ENCODE peak calls at places on chromosomes 4 and X, in eight cellular contexts. One of them, this sample, is unnamed.

GRCh38 chr4:1249731-1250526 is 999 bp upstream of the CTBP1 start:
- DNase-seq in EL: peak
- DNase-seq in HepG2: peak
- DNase-seq in endodermal cell: peak
- DNase-seq in NCI-H2029 treated with DMSO at 0.1 percent for 48 hours: no peak
- DNase-seq in cardiac muscle cell: peak
- DNase-seq in choroid plexus epithelial cell: peak
- DNase-seq in iPS-NIHi11: no peak
- DNase-seq in this sample: no peak

GRCh38 chr4:88818650-88819470 is 121.2 kb upstream of the NAP1L5 start:
- DNase-seq in iPS-NIHi11: peak
- DNase-seq in HepG2: peak
- DNase-seq in endodermal cell: peak
- DNase-seq in NCI-H2029 treated with DMSO at 0.1 percent for 48 hours: peak
- DNase-seq in choroid plexus epithelial cell: peak
- DNase-seq in EL: peak
- DNase-seq in cardiac muscle cell: peak
- DNase-seq in this sample: peak

GRCh38 chrX:109783712-109784109 is 50.7 kb upstream of the ACSL4 start:
- DNase-seq in cardiac muscle cell: peak
- DNase-seq in EL: no peak
- DNase-seq in iPS-NIHi11: no peak
- DNase-seq in endodermal cell: no peak
- DNase-seq in NCI-H2029 treated with DMSO at 0.1 percent for 48 hours: no peak
- DNase-seq in choroid plexus epithelial cell: peak
- DNase-seq in HepG2: peak
- DNase-seq in this sample: no peak

GRCh38 chr4:119070301-119070700 is 65.3 kb upstream of the MYOZ2 start:
- DNase-seq in EL: no peak
- DNase-seq in endodermal cell: no peak
- DNase-seq in cardiac muscle cell: no peak
- DNase-seq in iPS-NIHi11: no peak
- DNase-seq in NCI-H2029 treated with DMSO at 0.1 percent for 48 hours: no peak
- DNase-seq in choroid plexus epithelial cell: no peak
- DNase-seq in HepG2: no peak
- DNase-seq in this sample: no peak

GRCh38 chrX:155086202-155086840 is 15.0 kb downstream of the BRCC3 start:
- DNase-seq in NCI-H2029 treated with DMSO at 0.1 percent for 48 hours: no peak
- DNase-seq in HepG2: peak
- DNase-seq in endodermal cell: peak
- DNase-seq in iPS-NIHi11: peak
- DNase-seq in cardiac muscle cell: peak
- DNase-seq in EL: peak
- DNase-seq in choroid plexus epithelial cell: peak
- DNase-seq in this sample: peak

GRCh38 chr4:86841309-86841708 is 7.9 kb downstream of the SLC10A6 start:
- DNase-seq in EL: peak
- DNase-seq in iPS-NIHi11: no peak
- DNase-seq in choroid plexus epithelial cell: no peak
- DNase-seq in cardiac muscle cell: no peak
- DNase-seq in endodermal cell: no peak
- DNase-seq in HepG2: no peak
- DNase-seq in NCI-H2029 treated with DMSO at 0.1 percent for 48 hours: no peak
- DNase-seq in this sample: no peak

GRCh38 chrX:9683350-9683749 is 82.3 kb downstream of the GPR143 start:
- DNase-seq in endodermal cell: no peak
- DNase-seq in cardiac muscle cell: no peak
- DNase-seq in HepG2: no peak
- DNase-seq in iPS-NIHi11: no peak
- DNase-seq in EL: no peak
- DNase-seq in choroid plexus epithelial cell: no peak
- DNase-seq in NCI-H2029 treated with DMSO at 0.1 percent for 48 hours: no peak
- DNase-seq in this sample: no peak

GRCh38 chr4:104969394-104970066 is 177.1 kb upstream of the TET2 start:
- DNase-seq in choroid plexus epithelial cell: no peak
- DNase-seq in iPS-NIHi11: no peak
- DNase-seq in cardiac muscle cell: no peak
- DNase-seq in NCI-H2029 treated with DMSO at 0.1 percent for 48 hours: no peak
- DNase-seq in endodermal cell: no peak
- DNase-seq in HepG2: no peak
- DNase-seq in EL: no peak
- DNase-seq in this sample: no peak

GRCh38 chr4:175238827-175239517 is 320.8 kb downstream of the ADAM29 start:
- DNase-seq in NCI-H2029 treated with DMSO at 0.1 percent for 48 hours: no peak
- DNase-seq in endodermal cell: no peak
- DNase-seq in iPS-NIHi11: no peak
- DNase-seq in choroid plexus epithelial cell: no peak
- DNase-seq in EL: no peak
- DNase-seq in HepG2: no peak
- DNase-seq in cardiac muscle cell: no peak
- DNase-seq in this sample: peak

GRCh38 chr4:169268951-169269781 is 1.6 kb downstream of the SH3RF1 start:
- DNase-seq in iPS-NIHi11: no peak
- DNase-seq in endodermal cell: peak
- DNase-seq in cardiac muscle cell: peak
- DNase-seq in HepG2: peak
- DNase-seq in NCI-H2029 treated with DMSO at 0.1 percent for 48 hours: no peak
- DNase-seq in EL: peak
- DNase-seq in choroid plexus epithelial cell: peak
- DNase-seq in this sample: no peak

GRCh38 chr4:32106767-32107166 is 1386.6 kb downstream of the PCDH7 start:
- DNase-seq in HepG2: no peak
- DNase-seq in EL: no peak
- DNase-seq in iPS-NIHi11: no peak
- DNase-seq in NCI-H2029 treated with DMSO at 0.1 percent for 48 hours: no peak
- DNase-seq in endodermal cell: no peak
- DNase-seq in choroid plexus epithelial cell: peak
- DNase-seq in cardiac muscle cell: no peak
- DNase-seq in this sample: peak

GRCh38 chr4:121822047-121822446 is 1.6 kb downstream of the CCNA2 start:
- DNase-seq in HepG2: no peak
- DNase-seq in NCI-H2029 treated with DMSO at 0.1 percent for 48 hours: no peak
- DNase-seq in EL: no peak
- DNase-seq in iPS-NIHi11: no peak
- DNase-seq in choroid plexus epithelial cell: no peak
- DNase-seq in cardiac muscle cell: no peak
- DNase-seq in endodermal cell: no peak
- DNase-seq in this sample: no peak

GRCh38 chr4:112735474-112735951 is 98.6 kb downstream of the LARP7 start:
- DNase-seq in HepG2: no peak
- DNase-seq in iPS-NIHi11: no peak
- DNase-seq in endodermal cell: no peak
- DNase-seq in cardiac muscle cell: no peak
- DNase-seq in EL: no peak
- DNase-seq in choroid plexus epithelial cell: peak
- DNase-seq in NCI-H2029 treated with DMSO at 0.1 percent for 48 hours: no peak
- DNase-seq in this sample: no peak

GRCh38 chrX:66046612-66047235 is 6.8 kb upstream of the VSIG4 start:
- DNase-seq in HepG2: no peak
- DNase-seq in cardiac muscle cell: no peak
- DNase-seq in NCI-H2029 treated with DMSO at 0.1 percent for 48 hours: no peak
- DNase-seq in choroid plexus epithelial cell: no peak
- DNase-seq in iPS-NIHi11: no peak
- DNase-seq in EL: no peak
- DNase-seq in endodermal cell: no peak
- DNase-seq in this sample: no peak

This sample was measured in A549.